ENCODE peak calls at places on chromosome 19, in five cellular contexts. D is tibial artery, Z is ELR, Q is coronary artery, E is left ventricle myocardium inferior. W is an unnamed sample.

GRCh38 chr19:21462540-21462939 is 42.9 kb upstream of the ZNF429 start:
- DNase-seq in D (no peak), Z (no peak), Q (no peak), E (no peak), W (no peak)

GRCh38 chr19:7831452-7831851 is 1.4 kb downstream of the EVI5L start:
- DNase-seq in D (no peak), Z (peak; percentile 52), Q (no peak), E (no peak), W (no peak)

GRCh38 chr19:18049390-18049789 is 37.3 kb downstream of the IL12RB1 start:
- DNase-seq in D (peak; percentile 98), Z (no peak), Q (peak; percentile 96), E (peak; percentile 96), W (no peak)

GRCh38 chr19:56141416-56141992 is 417 bp downstream of the ZNF444 start:
- DNase-seq in D (no peak), Z (peak; percentile 18), Q (no peak), E (no peak), W (no peak)

GRCh38 chr19:54448037-54448773 is 794 bp upstream of the LENG8 start:
- DNase-seq in D (no peak), Z (peak; percentile 78), Q (no peak), E (peak; percentile 52), W (peak; percentile 33)

GRCh38 chr19:3606174-3606689 is 443 bp downstream of the TBXA2R start:
- DNase-seq in D (peak; percentile 85), Z (peak; percentile 45), Q (no peak), E (no peak), W (no peak)

GRCh38 chr19:412356-413355 is 3.7 kb upstream of the C2CD4C start:
- DNase-seq in D (no peak), Z (no peak), Q (no peak), E (no peak), W (no peak)

GRCh38 chr19:12872941-12873890 is 8.0 kb downstream of the DNASE2 start:
- DNase-seq in D (peak; percentile 78), Z (peak; percentile 63), Q (no peak), E (no peak), W (peak; percentile 12)

GRCh38 chr19:17503240-17503639 is 8.2 kb upstream of the PGLS start:
- DNase-seq in D (no peak), Z (no peak), Q (no peak), E (no peak), W (no peak)

GRCh38 chr19:51025809-51026553 is 435 bp downstream of the KLK11 start:
- DNase-seq in D (no peak), Z (no peak), Q (no peak), E (no peak), W (no peak)

GRCh38 chr19:47176627-47177090 is 46.0 kb downstream of the SAE1 start:
- DNase-seq in D (no peak), Z (peak; percentile 83), Q (no peak), E (no peak), W (no peak)

GRCh38 chr19:55546822-55547614 is 1.7 kb upstream of the SBK3 start:
- DNase-seq in D (peak; percentile 86), Z (peak; percentile 38), Q (peak; percentile 83), E (peak; percentile 85), W (no peak)

GRCh38 chr19:41945135-41945766 is 13.9 kb downstream of the RABAC1 start:
- DNase-seq in D (no peak), Z (no peak), Q (no peak), E (no peak), W (no peak)

GRCh38 chr19:57321164-57321563 is 892 bp downstream of the ZNF543 start:
- DNase-seq in D (no peak), Z (no peak), Q (no peak), E (no peak), W (no peak)

GRCh38 chr19:19381007-19381926 is 24.2 kb upstream of the GATAD2A start:
- DNase-seq in D (no peak), Z (no peak), Q (no peak), E (no peak), W (no peak)

GRCh38 chr19:54418030-54418929 is 3.0 kb downstream of the TTYH1 start:
- DNase-seq in D (no peak), Z (peak; percentile 16), Q (no peak), E (no peak), W (no peak)

GRCh38 chr19:1495051-1495798 is 4.2 kb downstream of the REEP6 start:
- DNase-seq in D (no peak), Z (no peak), Q (no peak), E (no peak), W (no peak)

GRCh38 chr19:43519436-43520088 is 7.4 kb downstream of the ETHE1 start:
- DNase-seq in D (peak; percentile 77), Z (peak; percentile 96), Q (no peak), E (peak; percentile 70), W (peak; percentile 85)

GRCh38 chr19:35437152-35437951 is 10.7 kb upstream of the FFAR2 start:
- DNase-seq in D (no peak), Z (no peak), Q (no peak), E (no peak), W (no peak)

GRCh38 chr19:34298891-34299510 is 44.6 kb downstream of the GARRE1 start:
- DNase-seq in D (no peak), Z (no peak), Q (no peak), E (no peak), W (no peak)

GRCh38 chr19:40799558-40800338 is 757 bp downstream of the EGLN2 start:
- DNase-seq in D (no peak), Z (peak; percentile 52), Q (no peak), E (peak; percentile 70), W (no peak)

W was measured in NCI-H1694.